ENCODE peak calls at places on chromosomes 13 and 19, in ten cellular contexts. One of them, this sample, is unnamed.

GRCh38 chr13:71645467-71645866 is 221.5 kb downstream of the DACH1 start:
- DNase-seq in suprapubic skin: no peak
- DNase-seq in HepG2: no peak
- DNase-seq in tibial nerve: no peak
- DNase-seq in transverse colon: no peak
- DNase-seq in A549: no peak
- DNase-seq in stomach: no peak
- DNase-seq in K562: no peak
- DNase-seq in ovary: no peak
- DNase-seq in GM12878: no peak
- DNase-seq in this sample: no peak

GRCh38 chr19:50486823-50487515 is 10.3 kb upstream of the GARIN5A start:
- DNase-seq in suprapubic skin: no peak
- DNase-seq in HepG2: peak
- DNase-seq in tibial nerve: no peak
- DNase-seq in transverse colon: no peak
- DNase-seq in A549: peak
- DNase-seq in stomach: no peak
- DNase-seq in K562: peak
- DNase-seq in ovary: no peak
- DNase-seq in GM12878: no peak
- DNase-seq in this sample: no peak

GRCh38 chr19:58166708-58167280 is 16.1 kb upstream of the ZNF274 start:
- DNase-seq in suprapubic skin: no peak
- DNase-seq in HepG2: no peak
- DNase-seq in tibial nerve: no peak
- DNase-seq in transverse colon: no peak
- DNase-seq in A549: peak
- DNase-seq in stomach: no peak
- DNase-seq in K562: no peak
- DNase-seq in ovary: no peak
- DNase-seq in GM12878: no peak
- DNase-seq in this sample: no peak

GRCh38 chr13:111551421-111551820 is 231.0 kb downstream of the TEX29 start:
- DNase-seq in suprapubic skin: no peak
- DNase-seq in HepG2: no peak
- DNase-seq in tibial nerve: no peak
- DNase-seq in transverse colon: no peak
- DNase-seq in A549: no peak
- DNase-seq in stomach: no peak
- DNase-seq in K562: no peak
- DNase-seq in ovary: no peak
- DNase-seq in GM12878: no peak
- DNase-seq in this sample: no peak

GRCh38 chr19:48777139-48777538 is 21.8 kb downstream of the FGF21 start:
- DNase-seq in suprapubic skin: no peak
- DNase-seq in HepG2: no peak
- DNase-seq in tibial nerve: no peak
- DNase-seq in transverse colon: no peak
- DNase-seq in A549: no peak
- DNase-seq in stomach: no peak
- DNase-seq in K562: no peak
- DNase-seq in ovary: no peak
- DNase-seq in GM12878: no peak
- DNase-seq in this sample: no peak

GRCh38 chr19:49395581-49396407 is 7.7 kb downstream of the KASH5 start:
- DNase-seq in suprapubic skin: no peak
- DNase-seq in HepG2: no peak
- DNase-seq in tibial nerve: no peak
- DNase-seq in transverse colon: no peak
- DNase-seq in A549: no peak
- DNase-seq in stomach: no peak
- DNase-seq in K562: no peak
- DNase-seq in ovary: no peak
- DNase-seq in GM12878: no peak
- DNase-seq in this sample: no peak

GRCh38 chr19:50330365-50331078 is 1.3 kb upstream of the KCNC3 start:
- DNase-seq in suprapubic skin: no peak
- DNase-seq in HepG2: peak
- DNase-seq in tibial nerve: peak
- DNase-seq in transverse colon: peak
- DNase-seq in A549: peak
- DNase-seq in stomach: peak
- DNase-seq in K562: peak
- DNase-seq in ovary: no peak
- DNase-seq in GM12878: no peak
- DNase-seq in this sample: no peak

GRCh38 chr19:584240-585001 is 5.3 kb upstream of the HCN2 start:
- DNase-seq in suprapubic skin: peak
- DNase-seq in HepG2: no peak
- DNase-seq in tibial nerve: no peak
- DNase-seq in transverse colon: peak
- DNase-seq in A549: no peak
- DNase-seq in stomach: peak
- DNase-seq in K562: peak
- DNase-seq in ovary: peak
- DNase-seq in GM12878: no peak
- DNase-seq in this sample: no peak

GRCh38 chr19:10115392-10116084 is 4.0 kb downstream of the P2RY11 start:
- DNase-seq in suprapubic skin: no peak
- DNase-seq in HepG2: no peak
- DNase-seq in tibial nerve: no peak
- DNase-seq in transverse colon: no peak
- DNase-seq in A549: no peak
- DNase-seq in stomach: no peak
- DNase-seq in K562: no peak
- DNase-seq in ovary: no peak
- DNase-seq in GM12878: no peak
- DNase-seq in this sample: no peak

GRCh38 chr13:101569807-101570206 is 117.3 kb downstream of the ITGBL1 start:
- DNase-seq in suprapubic skin: no peak
- DNase-seq in HepG2: no peak
- DNase-seq in tibial nerve: no peak
- DNase-seq in transverse colon: no peak
- DNase-seq in A549: no peak
- DNase-seq in stomach: no peak
- DNase-seq in K562: no peak
- DNase-seq in ovary: no peak
- DNase-seq in GM12878: no peak
- DNase-seq in this sample: no peak

GRCh38 chr13:32530841-32531253 is 7.7 kb downstream of the N4BP2L2 start:
- DNase-seq in suprapubic skin: no peak
- DNase-seq in HepG2: no peak
- DNase-seq in tibial nerve: peak
- DNase-seq in transverse colon: no peak
- DNase-seq in A549: no peak
- DNase-seq in stomach: no peak
- DNase-seq in K562: no peak
- DNase-seq in ovary: no peak
- DNase-seq in GM12878: peak
- DNase-seq in this sample: no peak

GRCh38 chr19:46373573-46374359 is 26.9 kb downstream of the PPP5C start:
- DNase-seq in suprapubic skin: peak
- DNase-seq in HepG2: no peak
- DNase-seq in tibial nerve: no peak
- DNase-seq in transverse colon: peak
- DNase-seq in A549: peak
- DNase-seq in stomach: peak
- DNase-seq in K562: no peak
- DNase-seq in ovary: peak
- DNase-seq in GM12878: no peak
- DNase-seq in this sample: no peak

GRCh38 chr13:19681517-19681916 is 48.1 kb downstream of the MPHOSPH8 start:
- DNase-seq in suprapubic skin: no peak
- DNase-seq in HepG2: no peak
- DNase-seq in tibial nerve: no peak
- DNase-seq in transverse colon: no peak
- DNase-seq in A549: no peak
- DNase-seq in stomach: no peak
- DNase-seq in K562: no peak
- DNase-seq in ovary: no peak
- DNase-seq in GM12878: no peak
- DNase-seq in this sample: no peak

GRCh38 chr19:11138659-11139526 is 16.7 kb downstream of the SPC24 start:
- DNase-seq in suprapubic skin: peak
- DNase-seq in HepG2: peak
- DNase-seq in tibial nerve: peak
- DNase-seq in transverse colon: peak
- DNase-seq in A549: peak
- DNase-seq in stomach: peak
- DNase-seq in K562: peak
- DNase-seq in ovary: peak
- DNase-seq in GM12878: no peak
- DNase-seq in this sample: peak

GRCh38 chr13:97502192-97502591 is 68.2 kb downstream of the RAP2A start:
- DNase-seq in suprapubic skin: no peak
- DNase-seq in HepG2: no peak
- DNase-seq in tibial nerve: peak
- DNase-seq in transverse colon: no peak
- DNase-seq in A549: no peak
- DNase-seq in stomach: no peak
- DNase-seq in K562: no peak
- DNase-seq in ovary: no peak
- DNase-seq in GM12878: no peak
- DNase-seq in this sample: no peak

DNA sequence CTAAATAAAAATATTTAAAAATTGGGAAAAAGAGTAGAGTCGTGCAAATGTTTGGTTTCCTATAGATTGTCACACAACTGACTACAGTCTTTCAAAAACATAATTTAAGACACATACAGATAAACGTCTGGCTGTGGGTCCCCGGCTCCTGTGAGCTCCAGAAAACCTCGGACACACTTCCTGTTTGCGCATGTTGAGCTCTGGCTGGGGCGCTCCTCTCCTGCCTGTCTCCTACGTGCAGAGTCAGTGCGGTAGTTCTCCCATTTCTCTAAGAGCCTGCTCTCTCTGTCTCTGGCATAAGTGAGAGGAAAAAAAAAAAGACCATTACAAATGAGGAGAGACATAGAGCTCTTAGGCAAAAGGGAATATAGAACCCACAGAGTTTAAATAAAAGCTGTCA is 128.2 kb upstream of the OBI1 start:
- DNase-seq in suprapubic skin: no peak
- DNase-seq in HepG2: no peak
- DNase-seq in tibial nerve: no peak
- DNase-seq in transverse colon: no peak
- DNase-seq in A549: no peak
- DNase-seq in stomach: no peak
- DNase-seq in K562: no peak
- DNase-seq in ovary: no peak
- DNase-seq in GM12878: no peak
- DNase-seq in this sample: no peak
- TF ChIP-seq EP300 in suprapubic skin: no peak
- TF ChIP-seq EP300 in HepG2: no peak
- TF ChIP-seq EP300 in tibial nerve: no peak
- TF ChIP-seq EP300 in transverse colon: no peak
- TF ChIP-seq EP300 in A549: no peak
- TF ChIP-seq EP300 in stomach: no peak
- TF ChIP-seq EP300 in K562: no peak
- TF ChIP-seq EP300 in ovary: no peak
- TF ChIP-seq EP300 in GM12878: no peak
- TF ChIP-seq EP300 in this sample: no peak

DNA sequence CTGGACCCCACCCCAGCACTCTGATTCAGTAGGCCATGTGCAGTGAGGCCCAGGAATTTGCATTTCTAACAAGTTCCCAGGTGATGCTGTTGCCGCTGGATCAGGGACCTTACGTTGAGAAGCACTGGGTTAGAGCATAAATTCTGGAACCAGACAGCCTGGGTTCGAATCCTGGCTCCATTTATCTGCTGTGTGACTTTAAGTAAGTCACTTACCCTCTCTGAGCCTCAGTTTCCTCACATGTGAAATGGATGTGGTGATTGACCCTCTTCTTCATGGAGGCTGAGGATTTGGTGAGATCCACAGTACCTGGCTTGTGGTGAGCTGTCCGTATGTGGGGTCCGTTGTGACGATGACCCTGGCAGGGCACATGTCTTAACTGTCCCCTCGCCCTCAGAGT is 15.9 kb downstream of the HIPK4 start:
- DNase-seq in suprapubic skin: no peak
- DNase-seq in HepG2: no peak
- DNase-seq in tibial nerve: no peak
- DNase-seq in transverse colon: no peak
- DNase-seq in A549: no peak
- DNase-seq in stomach: no peak
- DNase-seq in K562: no peak
- DNase-seq in ovary: no peak
- DNase-seq in GM12878: no peak
- DNase-seq in this sample: no peak
- TF ChIP-seq EP300 in suprapubic skin: no peak
- TF ChIP-seq EP300 in HepG2: no peak
- TF ChIP-seq EP300 in tibial nerve: no peak
- TF ChIP-seq EP300 in transverse colon: no peak
- TF ChIP-seq EP300 in A549: no peak
- TF ChIP-seq EP300 in stomach: no peak
- TF ChIP-seq EP300 in K562: no peak
- TF ChIP-seq EP300 in ovary: no peak
- TF ChIP-seq EP300 in GM12878: no peak
- TF ChIP-seq EP300 in this sample: no peak

DNA sequence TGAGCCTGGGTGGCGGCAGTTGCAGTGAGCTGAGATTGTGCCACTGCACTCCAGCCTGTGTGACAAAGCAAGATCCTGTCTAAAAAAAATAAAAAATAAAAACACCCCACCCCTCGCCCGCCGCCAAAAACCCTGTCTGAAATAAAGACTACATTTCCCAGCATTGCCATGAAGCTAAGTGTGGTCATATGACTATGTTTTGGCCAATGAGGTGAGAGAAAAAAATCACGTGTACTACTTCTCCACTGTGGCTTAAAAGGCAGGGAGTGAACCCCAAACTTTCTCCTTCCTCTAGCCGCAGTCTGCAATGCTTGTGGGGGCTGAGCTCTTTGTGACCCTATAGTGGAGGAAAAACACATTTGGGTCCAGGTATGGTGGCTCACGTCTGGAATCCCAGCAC is 54.9 kb downstream of the COLGALT1 start:
- DNase-seq in suprapubic skin: no peak
- DNase-seq in HepG2: peak
- DNase-seq in tibial nerve: no peak
- DNase-seq in transverse colon: no peak
- DNase-seq in A549: peak
- DNase-seq in stomach: no peak
- DNase-seq in K562: peak
- DNase-seq in ovary: no peak
- DNase-seq in GM12878: no peak
- DNase-seq in this sample: no peak
- TF ChIP-seq EP300 in suprapubic skin: no peak
- TF ChIP-seq EP300 in HepG2: no peak
- TF ChIP-seq EP300 in tibial nerve: no peak
- TF ChIP-seq EP300 in transverse colon: no peak
- TF ChIP-seq EP300 in A549: no peak
- TF ChIP-seq EP300 in stomach: no peak
- TF ChIP-seq EP300 in K562: no peak
- TF ChIP-seq EP300 in ovary: no peak
- TF ChIP-seq EP300 in GM12878: no peak
- TF ChIP-seq EP300 in this sample: no peak

DNA sequence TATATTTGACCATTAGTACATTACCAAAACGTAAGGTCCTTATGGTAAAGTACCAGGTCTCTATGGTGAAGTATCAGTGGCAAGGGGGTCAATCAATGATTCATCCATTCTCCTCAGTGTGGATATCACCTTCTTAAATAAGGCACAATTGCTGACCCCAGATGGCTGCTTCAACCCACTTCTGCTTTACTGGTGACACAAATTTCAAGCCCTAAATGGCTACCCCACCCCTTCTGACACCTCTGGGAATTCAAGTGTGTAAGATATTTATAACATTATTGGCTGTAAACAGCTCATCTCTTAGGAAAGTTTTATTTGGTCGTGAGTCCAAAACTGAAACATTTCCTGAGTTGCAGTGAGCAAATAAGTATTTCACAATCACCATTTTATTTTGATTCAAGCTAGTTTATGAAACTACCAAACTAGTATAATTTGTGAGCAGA is 7.9 kb upstream of the WBP4 start:
- DNase-seq in suprapubic skin: no peak
- DNase-seq in HepG2: no peak
- DNase-seq in tibial nerve: peak
- DNase-seq in transverse colon: no peak
- DNase-seq in A549: peak
- DNase-seq in stomach: no peak
- DNase-seq in K562: no peak
- DNase-seq in ovary: no peak
- DNase-seq in GM12878: peak
- DNase-seq in this sample: no peak
- TF ChIP-seq EP300 in suprapubic skin: no peak
- TF ChIP-seq EP300 in HepG2: no peak
- TF ChIP-seq EP300 in tibial nerve: peak
- TF ChIP-seq EP300 in transverse colon: no peak
- TF ChIP-seq EP300 in A549: no peak
- TF ChIP-seq EP300 in stomach: no peak
- TF ChIP-seq EP300 in K562: no peak
- TF ChIP-seq EP300 in ovary: no peak
- TF ChIP-seq EP300 in GM12878: peak
- TF ChIP-seq EP300 in this sample: no peak

This sample was measured in esophagus muscularis mucosa.